ENCODE peak calls at places on chromosomes 7 and 10, in four cellular contexts. V is GM12878, R is HepG2, C is K562. N is an unnamed sample.

GRCh38 chr10:4195214-4195613 is 410.2 kb upstream of the KLF6 start:
- DNase-seq in V (no peak), R (no peak), C (no peak), N (no peak)

GRCh38 chr10:29915116-29915785 is 144.1 kb downstream of the JCAD start:
- DNase-seq in C (no peak), V (no peak), R (no peak), N (no peak)

GRCh38 chr10:35300063-35300699 is 36.1 kb upstream of the CCNY start:
- DNase-seq in C (peak; percentile 37), V (peak; percentile 51), R (no peak), N (no peak)

GRCh38 chr10:69088471-69088769 is 517 bp downstream of the SRGN start:
- DNase-seq in V (no peak), R (no peak), C (peak; percentile 41), N (no peak)

GRCh38 chr7:66642932-66643331 is 14.3 kb downstream of the KCTD7 start:
- DNase-seq in V (no peak), R (no peak), C (no peak), N (no peak)

GRCh38 chr7:108222236-108222892 is 92.2 kb upstream of the LAMB4 start:
- DNase-seq in V (no peak), R (peak; percentile 14), C (no peak), N (no peak)

GRCh38 chr7:117777335-117778150 is 95.7 kb downstream of the CTTNBP2 start:
- DNase-seq in R (no peak), C (no peak), V (no peak), N (no peak)

GRCh38 chr10:113161061-113161460 is 211.0 kb downstream of the TCF7L2 start:
- DNase-seq in V (no peak), R (no peak), C (no peak), N (no peak)

GRCh38 chr7:77626515-77627306 is 69.5 kb upstream of the RSBN1L start:
- DNase-seq in R (no peak), V (no peak), C (no peak), N (no peak)

GRCh38 chr7:27128034-27128433 is 2.5 kb downstream of the HOXA4 start:
- DNase-seq in V (no peak), R (no peak), C (no peak), N (no peak)

GRCh38 chr7:68247566-68247965 is 1250.9 kb downstream of the TYW1 start:
- DNase-seq in V (no peak), R (no peak), C (no peak), N (no peak)

GRCh38 chr10:129992356-129992755 is 28.3 kb upstream of the EBF3 start:
- DNase-seq in V (no peak), R (no peak), C (no peak), N (no peak)

GRCh38 chr7:83751217-83751616 is 102.3 kb upstream of the SEMA3E start:
- DNase-seq in C (no peak), R (no peak), V (no peak), N (no peak)

DNA sequence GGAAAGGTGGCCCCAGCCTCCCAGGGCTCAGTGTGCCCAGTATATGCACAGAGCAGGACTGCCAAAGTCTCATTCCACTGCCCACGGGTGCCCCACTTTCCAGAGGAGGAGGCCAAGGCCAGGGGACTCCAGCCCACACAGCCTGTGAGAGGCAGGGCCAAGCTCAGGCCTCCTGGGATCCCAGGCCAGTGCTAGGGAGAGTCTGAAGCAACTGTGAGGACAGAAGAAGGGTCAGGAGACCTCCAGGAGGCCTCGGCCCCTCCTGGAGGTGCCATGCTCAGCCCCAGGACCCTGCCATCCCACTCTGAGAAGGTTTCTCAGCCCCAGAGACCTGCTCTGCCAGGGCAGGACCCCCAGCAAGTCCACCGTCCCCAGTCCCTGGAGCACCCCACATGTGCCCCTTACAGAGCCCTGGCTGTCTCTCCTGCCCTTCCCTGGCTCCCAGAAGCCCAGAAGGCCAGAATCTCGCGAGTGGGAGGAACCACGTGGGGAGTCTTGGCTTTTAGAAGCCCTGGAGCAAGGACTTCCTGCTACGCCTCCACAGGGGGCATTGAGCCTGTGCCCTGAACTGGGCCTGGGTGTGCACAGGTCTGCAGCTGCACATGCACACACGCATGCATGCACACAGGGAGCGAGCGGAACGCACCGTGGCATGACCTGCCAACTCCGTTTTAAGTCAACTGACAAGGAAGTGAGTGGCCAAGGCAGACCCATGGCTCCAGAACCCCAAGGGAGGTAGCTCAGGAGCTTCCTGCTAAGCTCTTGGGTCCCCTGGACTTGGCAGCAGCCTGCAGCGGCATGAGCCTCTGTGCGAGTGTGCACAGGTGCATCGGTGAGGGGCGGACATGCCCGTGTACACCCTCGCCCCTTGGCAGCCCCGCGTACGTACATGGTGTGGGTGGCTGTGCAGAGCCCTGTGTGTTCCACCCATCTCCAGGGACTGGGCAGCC is 33.6 kb downstream of the ZCCHC24 start:
- DNase-seq in C (no peak), R (no peak), V (no peak), N (no peak)
- TF ChIP-seq SP1 in C (no peak), R (no peak), V (no peak), N (no peak)

GRCh38 chr7:87810130-87810529 is 66.0 kb downstream of the SLC25A40 start:
- DNase-seq in V (no peak), R (no peak), C (no peak), N (no peak)
- TF ChIP-seq FOXM1 in V (no peak), R (no peak), C (no peak), N (no peak)

GRCh38 chr10:7529638-7530037 is 118.8 kb upstream of the SFMBT2 start:
- DNase-seq in R (peak; percentile 41), V (no peak), C (no peak), N (no peak)

GRCh38 chr10:7537126-7537525 is 126.3 kb upstream of the SFMBT2 start:
- DNase-seq in C (no peak), R (no peak), V (no peak), N (no peak)

GRCh38 chr10:7533657-7534479 is 123.0 kb upstream of the SFMBT2 start:
- DNase-seq in V (no peak), C (no peak), R (no peak), N (no peak)

GRCh38 chr10:7534480-7534852 is 123.6 kb upstream of the SFMBT2 start:
- DNase-seq in V (no peak), R (no peak), C (no peak), N (no peak)

DNA sequence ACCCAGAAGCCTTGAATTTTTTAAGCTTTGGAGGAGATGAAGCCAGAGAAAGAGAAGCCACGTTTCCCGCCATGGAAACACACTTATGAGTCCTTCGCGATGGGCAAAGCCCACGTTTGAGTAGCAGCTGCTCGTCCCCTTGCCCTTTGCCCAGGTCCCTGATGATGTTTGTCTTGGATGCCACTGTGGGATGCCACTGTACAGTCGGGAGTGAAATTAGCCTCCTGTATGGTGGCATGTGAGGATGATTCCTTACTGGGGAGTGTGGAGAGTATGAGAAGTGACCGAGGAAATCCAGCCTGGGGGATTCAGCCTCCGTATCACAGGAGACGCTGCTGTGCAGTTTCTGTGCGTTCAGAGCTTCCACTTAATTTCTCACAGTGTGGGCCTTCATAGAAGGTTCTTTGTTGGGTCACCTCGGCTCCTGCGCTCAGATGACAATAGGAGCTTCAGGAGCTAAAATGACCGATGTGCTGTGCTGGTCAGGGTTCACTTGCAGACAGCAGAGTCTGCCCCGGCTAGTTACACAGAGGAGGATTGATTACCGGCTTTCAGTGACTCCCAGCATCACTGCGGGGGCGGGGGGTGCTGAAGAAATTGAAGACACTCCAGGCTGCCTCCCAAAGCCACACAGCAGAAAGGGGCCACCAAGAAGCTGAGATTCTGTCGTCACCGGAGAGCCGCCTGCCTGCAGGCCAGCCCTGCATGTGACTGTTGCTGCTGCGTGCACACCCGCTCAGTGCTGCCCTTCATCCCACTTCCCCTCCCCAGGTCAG is 122.1 kb upstream of the SFMBT2 start:
- DNase-seq in V (no peak), R (peak; percentile 81), C (no peak), N (no peak)
- TF ChIP-seq SP1 in V (no peak), R (no peak), C (no peak), N (no peak)

GRCh38 chr10:75877877-75878276 is 446.5 kb downstream of the LRMDA start:
- DNase-seq in C (no peak), R (peak; percentile 37), V (no peak), N (no peak)
- TF ChIP-seq FOXM1 in C (no peak), R (no peak), V (no peak), N (no peak)

GRCh38 chr10:79264942-79265341 is 82.3 kb upstream of the PPIF start:
- DNase-seq in R (no peak), V (no peak), C (no peak), N (no peak)
- TF ChIP-seq SP1 in R (no peak), V (no peak), C (no peak), N (no peak)

GRCh38 chr7:158495256-158495655 is 92.4 kb downstream of the PTPRN2 start:
- DNase-seq in V (no peak), R (no peak), C (no peak), N (no peak)
- TF ChIP-seq FOXM1 in V (no peak), R (no peak), C (no peak), N (no peak)